ENCODE peak calls at places on chromosomes 11 and 22, in nine cellular contexts. U, G, T, C, L, O, I, B and N are unnamed samples.

GRCh38 chr11:126317681-126318641 is 14.1 kb downstream of the DCPS start:
- DNase-seq in I (no peak), C (peak), U (peak), O (peak), L (no peak), G (no peak), B (peak), T (peak), N (no peak)

GRCh38 chr11:69115586-69116560 is 39.9 kb upstream of the SMIM38 start:
- DNase-seq in T (no peak), I (no peak), U (no peak), G (no peak), O (no peak), C (peak), L (no peak), B (no peak), N (no peak)

GRCh38 chr11:108498046-108498815 is at the start of gene POGLUT3:
- DNase-seq in C (peak), I (peak), B (peak), L (peak), G (peak), T (peak), U (peak), O (peak), N (no peak)

GRCh38 chr11:36296925-36297604 is 977 bp downstream of the PRR5L start:
- DNase-seq in L (no peak), I (no peak), T (no peak), C (no peak), O (no peak), U (no peak), B (peak), G (no peak), N (no peak)

GRCh38 chr22:46537946-46538815 is 761 bp upstream of the CELSR1 start:
- DNase-seq in B (peak), T (no peak), U (no peak), C (peak), G (peak), L (no peak), I (peak), O (no peak), N (no peak)

GRCh38 chr22:23060612-23061400 is 9.5 kb upstream of the GNAZ start:
- DNase-seq in B (no peak), O (no peak), L (no peak), C (no peak), I (no peak), U (no peak), T (no peak), G (peak), N (no peak)

GRCh38 chr22:36741204-36741793 is 34.6 kb downstream of the IFT27 start:
- DNase-seq in L (peak), B (no peak), U (no peak), O (no peak), C (no peak), I (no peak), G (no peak), T (peak), N (no peak)

GRCh38 chr11:119895981-119896380 is 167.0 kb upstream of the NECTIN1 start:
- DNase-seq in B (no peak), G (no peak), L (no peak), U (no peak), I (no peak), O (no peak), T (peak), C (no peak), N (no peak)

GRCh38 chr22:24088796-24089195 is 77.7 kb downstream of the CABIN1 start:
- DNase-seq in G (no peak), T (no peak), L (no peak), B (peak), O (no peak), I (no peak), C (no peak), U (no peak), N (no peak)

GRCh38 chr22:38869663-38870062 is 2.4 kb downstream of the CBX6 start:
- DNase-seq in B (no peak), T (no peak), L (no peak), C (no peak), U (no peak), I (no peak), G (peak), O (no peak), N (no peak)